ENCODE peak calls at places on chromosome 18, in seven cellular contexts. One of them, this sample, is unnamed.

GRCh38 chr18:36931116-36931515 is 102.2 kb downstream of the KIAA1328 start:
- DNase-seq in bronchial epithelial cell: no peak
- DNase-seq in kidney epithelial cell: no peak
- DNase-seq in progenitor cell of endocrine pancreas: no peak
- DNase-seq in fibroblast of mammary gland: no peak
- DNase-seq in lower lobe of right lung: no peak
- DNase-seq in CD8-positive, alpha-beta T cell: no peak
- DNase-seq in this sample: no peak

GRCh38 chr18:24538421-24539264 is 78.2 kb downstream of the HRH4 start:
- DNase-seq in fibroblast of mammary gland: no peak
- DNase-seq in CD8-positive, alpha-beta T cell: no peak
- DNase-seq in kidney epithelial cell: no peak
- DNase-seq in progenitor cell of endocrine pancreas: no peak
- DNase-seq in bronchial epithelial cell: no peak
- DNase-seq in lower lobe of right lung: no peak
- DNase-seq in this sample: no peak

GRCh38 chr18:48683661-48684060 is 144.8 kb downstream of the CTIF start:
- DNase-seq in fibroblast of mammary gland: no peak
- DNase-seq in lower lobe of right lung: no peak
- DNase-seq in progenitor cell of endocrine pancreas: no peak
- DNase-seq in CD8-positive, alpha-beta T cell: no peak
- DNase-seq in bronchial epithelial cell: no peak
- DNase-seq in kidney epithelial cell: no peak
- DNase-seq in this sample: no peak

GRCh38 chr18:629303-630150 is 27.9 kb upstream of the TYMS start:
- DNase-seq in progenitor cell of endocrine pancreas: no peak
- DNase-seq in fibroblast of mammary gland: no peak
- DNase-seq in bronchial epithelial cell: no peak
- DNase-seq in kidney epithelial cell: no peak
- DNase-seq in lower lobe of right lung: no peak
- DNase-seq in CD8-positive, alpha-beta T cell: no peak
- DNase-seq in this sample: no peak

GRCh38 chr18:74274690-74275089 is 17.1 kb downstream of the CYB5A start:
- DNase-seq in CD8-positive, alpha-beta T cell: no peak
- DNase-seq in kidney epithelial cell: no peak
- DNase-seq in bronchial epithelial cell: no peak
- DNase-seq in progenitor cell of endocrine pancreas: no peak
- DNase-seq in fibroblast of mammary gland: no peak
- DNase-seq in lower lobe of right lung: no peak
- DNase-seq in this sample: no peak

GRCh38 chr18:48460929-48461583 is 51.9 kb upstream of the ZBTB7C start:
- DNase-seq in fibroblast of mammary gland: peak; percentile 39
- DNase-seq in progenitor cell of endocrine pancreas: no peak
- DNase-seq in bronchial epithelial cell: peak; percentile 84
- DNase-seq in lower lobe of right lung: no peak
- DNase-seq in kidney epithelial cell: no peak
- DNase-seq in CD8-positive, alpha-beta T cell: no peak
- DNase-seq in this sample: no peak

GRCh38 chr18:4453712-4454547 is 1.2 kb downstream of the DLGAP1 start:
- DNase-seq in bronchial epithelial cell: no peak
- DNase-seq in fibroblast of mammary gland: no peak
- DNase-seq in kidney epithelial cell: no peak
- DNase-seq in CD8-positive, alpha-beta T cell: no peak
- DNase-seq in lower lobe of right lung: peak; percentile 37
- DNase-seq in progenitor cell of endocrine pancreas: peak; percentile 33
- DNase-seq in this sample: no peak

GRCh38 chr18:32355896-32356295 is 114.8 kb downstream of the GAREM1 start:
- DNase-seq in CD8-positive, alpha-beta T cell: no peak
- DNase-seq in lower lobe of right lung: no peak
- DNase-seq in progenitor cell of endocrine pancreas: no peak
- DNase-seq in bronchial epithelial cell: no peak
- DNase-seq in kidney epithelial cell: no peak
- DNase-seq in fibroblast of mammary gland: peak; percentile 84
- DNase-seq in this sample: no peak

GRCh38 chr18:48800877-48801727 is 149.7 kb downstream of the SMAD7 start:
- DNase-seq in kidney epithelial cell: no peak
- DNase-seq in progenitor cell of endocrine pancreas: no peak
- DNase-seq in bronchial epithelial cell: no peak
- DNase-seq in lower lobe of right lung: peak; percentile 20
- DNase-seq in fibroblast of mammary gland: peak; percentile 45
- DNase-seq in CD8-positive, alpha-beta T cell: no peak
- DNase-seq in this sample: peak; percentile 14

GRCh38 chr18:44536619-44537018 is 144.1 kb upstream of the SETBP1 start:
- DNase-seq in lower lobe of right lung: no peak
- DNase-seq in bronchial epithelial cell: no peak
- DNase-seq in kidney epithelial cell: no peak
- DNase-seq in fibroblast of mammary gland: no peak
- DNase-seq in CD8-positive, alpha-beta T cell: no peak
- DNase-seq in progenitor cell of endocrine pancreas: no peak
- DNase-seq in this sample: no peak

GRCh38 chr18:56245856-56246575 is 392.4 kb downstream of the TXNL1 start:
- DNase-seq in kidney epithelial cell: no peak
- DNase-seq in fibroblast of mammary gland: peak; percentile 36
- DNase-seq in lower lobe of right lung: no peak
- DNase-seq in bronchial epithelial cell: no peak
- DNase-seq in progenitor cell of endocrine pancreas: no peak
- DNase-seq in CD8-positive, alpha-beta T cell: no peak
- DNase-seq in this sample: no peak

GRCh38 chr18:31211047-31211446 is 48.4 kb upstream of the DSC1 start:
- DNase-seq in progenitor cell of endocrine pancreas: no peak
- DNase-seq in bronchial epithelial cell: no peak
- DNase-seq in fibroblast of mammary gland: no peak
- DNase-seq in kidney epithelial cell: no peak
- DNase-seq in lower lobe of right lung: no peak
- DNase-seq in CD8-positive, alpha-beta T cell: no peak
- DNase-seq in this sample: no peak
- TF ChIP-seq CTCF in progenitor cell of endocrine pancreas: no peak
- TF ChIP-seq CTCF in bronchial epithelial cell: no peak
- TF ChIP-seq CTCF in fibroblast of mammary gland: no peak
- TF ChIP-seq CTCF in kidney epithelial cell: no peak
- TF ChIP-seq CTCF in lower lobe of right lung: no peak
- TF ChIP-seq CTCF in CD8-positive, alpha-beta T cell: no peak
- TF ChIP-seq CTCF in this sample: no peak

DNA sequence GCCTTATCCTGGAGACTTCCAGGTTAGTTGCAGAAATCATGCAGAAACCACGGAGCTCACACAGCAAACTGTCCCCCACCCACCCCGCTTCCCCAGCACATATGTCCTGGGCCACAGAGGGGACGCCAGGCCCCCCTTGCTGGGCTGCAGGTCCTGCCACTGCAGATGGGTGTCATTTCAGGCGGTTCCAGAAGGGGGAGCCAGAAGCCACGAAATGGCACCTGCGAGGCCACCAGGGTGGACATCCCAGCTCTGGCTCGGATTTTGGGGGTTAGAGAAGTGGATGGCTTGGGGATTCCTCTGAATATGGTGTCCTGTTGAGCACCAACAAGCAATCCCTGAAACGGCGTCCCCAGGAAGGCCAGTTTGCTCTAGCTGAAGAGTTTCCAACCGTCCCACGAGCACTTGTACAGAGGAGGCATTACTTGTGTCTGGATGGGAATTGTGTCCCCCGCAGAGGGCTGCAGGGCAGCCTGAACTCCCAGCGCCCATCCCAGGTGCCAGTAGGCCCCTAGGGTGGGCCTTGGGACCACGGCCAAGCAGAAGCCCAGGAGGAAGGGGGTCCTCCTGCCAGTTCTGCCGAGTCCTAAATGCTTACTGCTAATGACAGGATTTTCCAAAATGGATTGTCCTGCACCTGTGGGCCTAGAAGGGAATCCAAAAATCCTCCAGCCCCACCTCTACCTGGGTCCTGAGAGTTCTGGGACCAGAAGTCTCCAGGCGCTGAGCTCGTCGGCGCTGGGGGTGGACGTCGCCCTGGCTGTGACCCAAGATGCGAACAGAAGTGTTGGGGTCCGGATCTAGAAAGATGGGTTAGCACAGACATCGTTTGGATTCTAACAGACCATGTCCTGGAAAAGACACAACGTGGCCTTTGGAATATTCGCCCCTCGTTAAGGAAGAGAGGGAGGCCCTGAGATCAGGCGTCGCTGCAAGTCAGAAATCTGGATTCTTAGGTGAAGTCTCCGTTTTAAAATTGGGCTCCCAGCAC is 14.6 kb upstream of the NFATC1 start:
- DNase-seq in fibroblast of mammary gland: peak; percentile 41
- DNase-seq in lower lobe of right lung: peak; percentile 65
- DNase-seq in CD8-positive, alpha-beta T cell: peak; percentile 79
- DNase-seq in progenitor cell of endocrine pancreas: peak; percentile 80
- DNase-seq in bronchial epithelial cell: peak; percentile 23
- DNase-seq in kidney epithelial cell: no peak
- DNase-seq in this sample: peak; percentile 63
- TF ChIP-seq CTCF in fibroblast of mammary gland: peak; percentile 78
- TF ChIP-seq CTCF in lower lobe of right lung: peak; percentile 85
- TF ChIP-seq CTCF in CD8-positive, alpha-beta T cell: peak; percentile 92
- TF ChIP-seq CTCF in progenitor cell of endocrine pancreas: peak; percentile 83
- TF ChIP-seq CTCF in bronchial epithelial cell: peak; percentile 90
- TF ChIP-seq CTCF in kidney epithelial cell: peak; percentile 89
- TF ChIP-seq CTCF in this sample: peak; percentile 81

DNA sequence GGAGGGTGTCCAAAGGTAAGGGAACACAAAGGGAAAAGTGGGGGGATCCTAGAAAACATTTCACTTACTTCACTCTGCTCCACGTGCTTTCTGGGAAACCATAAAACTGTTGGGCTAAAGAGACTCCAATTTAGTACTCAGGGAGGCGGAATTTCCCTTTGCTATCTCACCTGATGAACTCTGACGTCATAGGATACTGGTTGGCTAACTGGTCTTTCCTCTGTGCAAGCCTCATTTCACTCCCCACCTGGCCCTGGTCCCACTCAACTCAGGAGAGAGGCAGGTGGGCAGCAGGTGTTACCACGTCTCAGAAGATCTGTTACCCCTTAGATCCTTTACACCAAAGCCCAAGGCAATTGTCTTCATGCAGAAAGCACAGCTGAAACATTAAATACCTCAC is 51.8 kb upstream of the PMAIP1 start:
- DNase-seq in CD8-positive, alpha-beta T cell: no peak
- DNase-seq in fibroblast of mammary gland: no peak
- DNase-seq in lower lobe of right lung: no peak
- DNase-seq in kidney epithelial cell: no peak
- DNase-seq in bronchial epithelial cell: peak; percentile 23
- DNase-seq in progenitor cell of endocrine pancreas: no peak
- DNase-seq in this sample: no peak
- TF ChIP-seq CTCF in CD8-positive, alpha-beta T cell: no peak
- TF ChIP-seq CTCF in fibroblast of mammary gland: no peak
- TF ChIP-seq CTCF in lower lobe of right lung: no peak
- TF ChIP-seq CTCF in kidney epithelial cell: no peak
- TF ChIP-seq CTCF in bronchial epithelial cell: no peak
- TF ChIP-seq CTCF in progenitor cell of endocrine pancreas: no peak
- TF ChIP-seq CTCF in this sample: no peak

DNA sequence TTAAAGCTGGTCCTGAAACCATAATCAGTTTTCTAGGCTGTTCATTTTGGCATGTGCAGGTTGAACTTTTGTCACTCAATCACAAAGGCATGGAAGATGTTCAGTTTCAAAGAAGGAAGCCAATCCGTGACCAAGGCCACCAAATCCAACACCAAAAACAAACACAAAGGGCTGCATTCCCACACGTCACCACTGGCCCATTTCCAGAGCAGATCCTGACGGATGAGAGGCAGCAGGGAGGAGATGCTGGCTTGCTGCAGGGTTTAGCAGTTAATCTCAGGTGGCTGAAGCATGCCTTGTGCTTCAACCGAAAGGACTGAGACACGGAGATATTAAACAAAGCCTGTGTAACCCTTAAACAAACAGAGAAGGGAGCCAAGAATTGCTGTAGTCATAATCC is 191.9 kb upstream of the CTAGE1 start:
- DNase-seq in progenitor cell of endocrine pancreas: no peak
- DNase-seq in kidney epithelial cell: no peak
- DNase-seq in CD8-positive, alpha-beta T cell: no peak
- DNase-seq in lower lobe of right lung: peak; percentile 58
- DNase-seq in bronchial epithelial cell: peak; percentile 24
- DNase-seq in fibroblast of mammary gland: peak; percentile 33
- DNase-seq in this sample: no peak
- TF ChIP-seq CTCF in progenitor cell of endocrine pancreas: no peak
- TF ChIP-seq CTCF in kidney epithelial cell: no peak
- TF ChIP-seq CTCF in CD8-positive, alpha-beta T cell: no peak
- TF ChIP-seq CTCF in lower lobe of right lung: no peak
- TF ChIP-seq CTCF in bronchial epithelial cell: no peak
- TF ChIP-seq CTCF in fibroblast of mammary gland: no peak
- TF ChIP-seq CTCF in this sample: no peak

DNA sequence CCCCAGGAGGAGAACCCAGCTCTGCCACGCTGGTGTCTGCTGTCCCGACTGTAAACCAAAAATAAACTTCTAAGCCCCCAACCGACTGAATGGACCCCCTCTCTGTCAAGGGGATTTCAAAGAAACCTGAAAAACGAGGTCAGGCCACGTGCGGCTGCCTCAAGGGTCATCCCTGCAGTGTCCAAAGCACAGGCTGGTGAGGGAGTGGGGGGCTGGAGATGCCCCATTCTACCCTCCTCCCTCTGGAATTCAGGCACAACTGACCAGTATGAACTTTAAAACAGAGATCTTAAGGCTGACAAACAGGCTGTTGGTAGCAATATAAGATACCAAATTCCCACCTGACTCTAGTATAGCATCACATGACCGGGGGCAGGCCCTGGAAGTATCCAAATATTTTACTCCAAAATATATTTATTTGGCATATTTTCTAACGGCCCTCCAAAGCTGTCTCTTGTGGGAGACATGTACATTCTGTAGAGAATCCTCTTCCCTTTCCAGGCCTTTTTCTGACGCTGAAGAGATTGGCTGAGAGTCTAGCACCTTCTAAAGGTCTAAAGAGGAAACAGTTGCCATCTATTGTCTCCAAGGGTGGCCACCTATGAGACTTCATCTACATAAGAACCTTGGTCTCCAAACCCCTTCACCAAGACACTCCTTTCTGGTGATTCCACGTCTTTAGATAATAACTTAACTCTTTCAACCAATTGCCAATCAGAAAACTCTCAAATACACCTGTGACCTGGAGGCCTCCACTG is 40.4 kb upstream of the CTDP1 start:
- DNase-seq in progenitor cell of endocrine pancreas: no peak
- DNase-seq in bronchial epithelial cell: no peak
- DNase-seq in fibroblast of mammary gland: no peak
- DNase-seq in CD8-positive, alpha-beta T cell: no peak
- DNase-seq in lower lobe of right lung: no peak
- DNase-seq in kidney epithelial cell: no peak
- DNase-seq in this sample: no peak
- TF ChIP-seq CTCF in progenitor cell of endocrine pancreas: no peak
- TF ChIP-seq CTCF in bronchial epithelial cell: no peak
- TF ChIP-seq CTCF in fibroblast of mammary gland: no peak
- TF ChIP-seq CTCF in CD8-positive, alpha-beta T cell: no peak
- TF ChIP-seq CTCF in lower lobe of right lung: no peak
- TF ChIP-seq CTCF in kidney epithelial cell: no peak
- TF ChIP-seq CTCF in this sample: no peak

GRCh38 chr18:12421732-12422131 is 14.0 kb downstream of the PRELID3A start:
- DNase-seq in kidney epithelial cell: no peak
- DNase-seq in CD8-positive, alpha-beta T cell: no peak
- DNase-seq in progenitor cell of endocrine pancreas: no peak
- DNase-seq in bronchial epithelial cell: no peak
- DNase-seq in fibroblast of mammary gland: no peak
- DNase-seq in lower lobe of right lung: no peak
- DNase-seq in this sample: no peak
- TF ChIP-seq CTCF in kidney epithelial cell: no peak
- TF ChIP-seq CTCF in CD8-positive, alpha-beta T cell: no peak
- TF ChIP-seq CTCF in progenitor cell of endocrine pancreas: no peak
- TF ChIP-seq CTCF in bronchial epithelial cell: no peak
- TF ChIP-seq CTCF in fibroblast of mammary gland: no peak
- TF ChIP-seq CTCF in lower lobe of right lung: no peak
- TF ChIP-seq CTCF in this sample: no peak